ENCODE peak calls at places on chromosomes 7 and 10, in seven cellular contexts. S is spleen; V is body of pancreas; T is thoracic aorta; X is CD8-positive, alpha-beta T cell; F is BE2C; P is left ventricle myocardium inferior. A is an unnamed sample. For H3K4me1 and H3K9me3, the result is how much of the 10 kb centered on the place peaks cover.

GRCh38 chr7:118094044-118094443 is 89.9 kb upstream of the LSM8 start:
- DNase-seq in F (no peak), X (no peak), P (no peak), S (no peak), V (no peak), T (no peak), A (no peak)

GRCh38 chr10:116849271-116850057 is at the start of gene ENO4:
- DNase-seq in F (peak), P (peak), X (no peak), S (peak), V (peak), T (no peak), A (peak)

GRCh38 chr7:150799741-150800575 is at the start of gene TMEM176B:
- DNase-seq in X (no peak), T (no peak), S (no peak), V (peak), P (peak), F (no peak), A (peak)

GRCh38 chr10:80324086-80324485 is 32.5 kb downstream of the DYDC1 start:
- DNase-seq in X (no peak), S (no peak), P (no peak), F (no peak), T (no peak), V (no peak), A (no peak)

GRCh38 chr7:2812119-2812487 is 32.0 kb downstream of the GNA12 start:
- DNase-seq in P (no peak), X (no peak), V (no peak), T (no peak), S (no peak), F (no peak), A (no peak)

GRCh38 chr10:69835875-69836727 is 34.4 kb downstream of the COL13A1 start:
- DNase-seq in V (no peak), X (no peak), S (no peak), T (no peak), P (no peak), F (no peak), A (no peak)

GRCh38 chr10:45373783-45374450 is at the start of gene ALOX5:
- DNase-seq in V (peak), P (peak), F (peak), S (peak), X (no peak), T (no peak), A (peak)

GRCh38 chr10:97664282-97664850 is 22.7 kb downstream of the AVPI1 start:
- DNase-seq in S (no peak), F (no peak), P (no peak), T (no peak), X (no peak), V (no peak), A (no peak)

GRCh38 chr10:120755771-120756170 is 95.4 kb upstream of the WDR11 start:
- DNase-seq in X (no peak), V (no peak), P (no peak), T (no peak), F (no peak), S (no peak), A (no peak)

GRCh38 chr7:112930787-112931186 is 140.6 kb upstream of the TMEM168 start:
- DNase-seq in F (no peak), X (no peak), T (no peak), S (no peak), V (no peak), P (no peak), A (no peak)

GRCh38 chr10:126375926-126376554 is 12.2 kb downstream of the ADAM12 start:
- DNase-seq in V (no peak), F (no peak), P (no peak), S (no peak), T (no peak), X (no peak), A (no peak)

GRCh38 chr10:73898730-73899400 is 12.1 kb upstream of the PLAU start:
- DNase-seq in V (no peak), X (no peak), T (no peak), P (no peak), S (no peak), F (no peak), A (no peak)

GRCh38 chr10:11020026-11020820 is 2.6 kb downstream of the CELF2 start:
- DNase-seq in X (no peak), T (no peak), F (no peak), P (no peak), S (no peak), V (no peak), A (no peak)

GRCh38 chr7:70618020-70618551 is 513.9 kb upstream of the GALNT17 start:
- DNase-seq in T (no peak), P (peak), S (no peak), X (no peak), F (peak), V (no peak), A (no peak)

GRCh38 chr7:141013345-141013715 is 1.4 kb downstream of the MRPS33 start:
- DNase-seq in X (no peak), V (no peak), P (no peak), S (no peak), T (no peak), F (no peak), A (no peak)

GRCh38 chr10:127916826-127917225 is 9.9 kb downstream of the PTPRE start:
- DNase-seq in T (no peak), V (no peak), P (no peak), S (no peak), X (no peak), F (no peak), A (no peak)

GRCh38 chr10:43202657-43203490 is 64.0 kb downstream of the RASGEF1A start:
- DNase-seq in S (peak), F (peak), X (no peak), P (peak), T (no peak), V (peak), A (peak)

GRCh38 chr7:37234928-37235327 is 213.7 kb downstream of the ELMO1 start:
- DNase-seq in P (no peak), V (no peak), X (no peak), S (no peak), F (peak), T (no peak), A (no peak)

GRCh38 chr7:131107343-131108211 is 220.1 kb upstream of the MKLN1 start:
- DNase-seq in S (peak), X (peak), T (peak), F (peak), V (peak), P (peak), A (peak)
- TF ChIP-seq CTCF in S (no peak), X (no peak), T (no peak), F (no peak), V (no peak), P (no peak), A (no peak)

GRCh38 chr7:44076101-44076895 is 6.0 kb downstream of the POLM start:
- DNase-seq in S (peak), T (no peak), F (no peak), P (no peak), X (no peak), V (peak), A (no peak)

GRCh38 chr7:44077681-44078091 is 4.6 kb downstream of the POLM start:
- DNase-seq in S (peak), V (no peak), P (peak), T (no peak), F (no peak), X (no peak), A (no peak)

GRCh38 chr7:44075296-44076075 is 6.8 kb downstream of the POLM start:
- DNase-seq in X (no peak), T (no peak), F (no peak), P (no peak), V (no peak), S (peak), A (no peak)

GRCh38 chr7:44078521-44078920 is 3.8 kb downstream of the POLM start:
- DNase-seq in X (no peak), V (no peak), T (no peak), F (no peak), S (peak), P (no peak), A (no peak)

DNA sequence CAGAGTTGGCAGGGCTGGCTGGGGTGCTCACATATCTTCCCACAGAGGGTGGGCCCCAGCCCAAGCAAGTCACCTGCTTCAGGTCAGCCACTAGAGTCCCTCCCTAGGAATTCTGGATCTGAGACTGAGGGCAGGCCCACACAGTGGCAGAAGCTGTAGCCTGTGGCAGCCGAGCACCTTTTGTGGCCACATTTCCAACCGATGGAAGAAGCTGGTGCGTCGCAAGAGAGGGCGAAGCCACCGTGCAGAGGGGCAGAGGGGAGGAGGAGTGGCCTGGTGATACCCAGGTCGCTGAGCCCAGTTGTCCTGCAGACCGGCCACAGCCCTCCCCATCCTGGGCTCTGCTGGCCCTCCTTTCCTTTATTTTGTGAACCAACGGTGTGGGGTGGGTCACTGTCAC is 5.3 kb downstream of the POLM start:
- DNase-seq in V (no peak), P (no peak), F (no peak), T (no peak), X (no peak), S (peak), A (no peak)
- H3K4me1 ChIP-seq in V (under half), P (half or more), F (under half), T (under half), X (under half), S (under half), A (under half)

GRCh38 chr10:133511408-133511807 is 15.8 kb upstream of the CYP2E1 start:
- DNase-seq in F (no peak), T (no peak), P (no peak), X (no peak), S (no peak), V (no peak), A (no peak)
- H3K9me3 ChIP-seq in F (under half), T (under half), P (under half), X (under half), S (under half), V (under half), A (under half)

GRCh38 chr10:31467791-31468535 is 148.9 kb downstream of the ZEB1 start:
- DNase-seq in T (no peak), V (peak), F (peak), X (no peak), P (no peak), S (no peak), A (no peak)
- TF ChIP-seq CTCF in T (peak), V (peak), F (peak), X (no peak), P (peak), S (no peak), A (no peak)

GRCh38 chr7:100215895-100216294 is 3.9 kb upstream of the PVRIG start:
- DNase-seq in T (no peak), S (peak), F (no peak), X (no peak), P (peak), V (peak), A (peak)
- H3K4me1 ChIP-seq in T (under half), S (under half), F (under half), X (half or more), P (under half), V (under half), A (under half)